ENCODE peak calls at places on chromosomes 4 and X, in nine cellular contexts. T is brain microvascular endothelial cell, E is fibroblast of pulmonary artery, I is GM10248, B is uterus, R is memory B cell, U is ecto neural progenitor cell, L is GDM1, C is AG04449. W is an unnamed sample.

GRCh38 chr4:98672583-98673281 is 14.3 kb upstream of the TSPAN5 start:
- DNase-seq in T (no peak), E (no peak), I (no peak), B (no peak), R (no peak), U (peak), L (no peak), C (no peak), W (no peak)

GRCh38 chr4:78512357-78512920 is 39.1 kb upstream of the ANXA3 start:
- DNase-seq in T (no peak), E (no peak), I (no peak), B (no peak), R (no peak), U (no peak), L (no peak), C (no peak), W (peak)

GRCh38 chr4:71266090-71266794 is 72.6 kb upstream of the SLC4A4 start:
- DNase-seq in T (peak), E (peak), I (peak), B (no peak), R (no peak), U (no peak), L (no peak), C (peak), W (peak)

GRCh38 chr4:164789047-164789446 is 35.1 kb downstream of the SMIM31 start:
- DNase-seq in T (no peak), E (no peak), I (no peak), B (no peak), R (no peak), U (no peak), L (no peak), C (no peak), W (no peak)

GRCh38 chrX:21725498-21725897 is 32.4 kb downstream of the SMPX start:
- DNase-seq in T (no peak), E (peak), I (no peak), B (no peak), R (no peak), U (no peak), L (no peak), C (no peak), W (no peak)

GRCh38 chr4:128349921-128350320 is 62.3 kb upstream of the PGRMC2 start:
- DNase-seq in T (peak), E (peak), I (no peak), B (no peak), R (no peak), U (no peak), L (no peak), C (peak), W (peak)

GRCh38 chr4:151302432-151302831 is 23.0 kb downstream of the SH3D19 start:
- DNase-seq in T (no peak), E (peak), I (no peak), B (no peak), R (no peak), U (no peak), L (no peak), C (no peak), W (no peak)

GRCh38 chrX:54808109-54808604 is 612 bp downstream of the MAGED2 start:
- DNase-seq in T (no peak), E (no peak), I (peak), B (peak), R (no peak), U (peak), L (no peak), C (no peak), W (peak)

GRCh38 chr4:20358110-20358509 is 106.4 kb downstream of the SLIT2 start:
- DNase-seq in T (no peak), E (no peak), I (no peak), B (no peak), R (no peak), U (no peak), L (no peak), C (no peak), W (no peak)

GRCh38 chrX:68807818-68808217 is 21.0 kb upstream of the EFNB1 start:
- DNase-seq in T (no peak), E (no peak), I (no peak), B (no peak), R (no peak), U (no peak), L (no peak), C (no peak), W (peak)

GRCh38 chr4:2273657-2274319 is 11.9 kb upstream of the MXD4 start:
- DNase-seq in T (no peak), E (no peak), I (no peak), B (no peak), R (no peak), U (no peak), L (no peak), C (no peak), W (no peak)

GRCh38 chr4:72743078-72743477 is 174.1 kb upstream of the ADAMTS3 start:
- DNase-seq in T (no peak), E (no peak), I (no peak), B (no peak), R (no peak), U (no peak), L (no peak), C (no peak), W (no peak)

GRCh38 chrX:47218280-47218919 is at the start of gene CDK16:
- DNase-seq in T (peak), E (peak), I (peak), B (peak), R (peak), U (peak), L (peak), C (no peak), W (peak)

GRCh38 chr4:22385615-22386014 is 130.3 kb downstream of the ADGRA3 start:
- DNase-seq in T (no peak), E (peak), I (no peak), B (no peak), R (no peak), U (no peak), L (no peak), C (no peak), W (peak)

GRCh38 chrX:93673056-93673868 is at the start of gene NAP1L3:
- DNase-seq in T (peak), E (peak), I (peak), B (peak), R (peak), U (peak), L (no peak), C (no peak), W (peak)

GRCh38 chr4:76354517-76355473 is 48.3 kb downstream of the STBD1 start:
- DNase-seq in T (no peak), E (peak), I (no peak), B (no peak), R (no peak), U (no peak), L (peak), C (no peak), W (no peak)

GRCh38 chrX:79366888-79367749 is at the start of gene ITM2A:
- DNase-seq in T (no peak), E (peak), I (peak), B (peak), R (peak), U (peak), L (peak), C (no peak), W (no peak)

GRCh38 chr4:75708218-75708691 is 16.1 kb upstream of the USO1 start:
- DNase-seq in T (no peak), E (no peak), I (peak), B (no peak), R (no peak), U (peak), L (peak), C (no peak), W (no peak)

GRCh38 chr4:35087216-35087615 is 1157.1 kb downstream of the ARAP2 start:
- DNase-seq in T (no peak), E (no peak), I (no peak), B (no peak), R (no peak), U (no peak), L (no peak), C (no peak), W (no peak)

GRCh38 chr4:71025654-71026053 is 32.2 kb downstream of the DCK start:
- DNase-seq in T (no peak), E (peak), I (no peak), B (no peak), R (no peak), U (no peak), L (no peak), C (no peak), W (no peak)

GRCh38 chr4:116005806-116006088 is 892.3 kb upstream of the NDST4 start:
- DNase-seq in T (no peak), E (no peak), I (no peak), B (no peak), R (no peak), U (no peak), L (no peak), C (no peak), W (peak)

GRCh38 chr4:44186096-44186849 is 262.3 kb downstream of the KCTD8 start:
- DNase-seq in T (no peak), E (no peak), I (no peak), B (no peak), R (no peak), U (no peak), L (no peak), C (no peak), W (no peak)

GRCh38 chr4:45275862-45276261 is 549.5 kb upstream of the GNPDA2 start:
- DNase-seq in T (no peak), E (no peak), I (no peak), B (no peak), R (no peak), U (no peak), L (no peak), C (no peak), W (no peak)

GRCh38 chr4:5660185-5660584 is 48.2 kb downstream of the EVC2 start:
- DNase-seq in T (no peak), E (peak), I (no peak), B (no peak), R (no peak), U (no peak), L (no peak), C (no peak), W (no peak)

GRCh38 chrX:65925592-65925991 is 114.3 kb downstream of the VSIG4 start:
- DNase-seq in T (no peak), E (no peak), I (no peak), B (no peak), R (no peak), U (no peak), L (no peak), C (no peak), W (no peak)

GRCh38 chrX:68930576-68931317 is 101.9 kb downstream of the EFNB1 start:
- DNase-seq in T (no peak), E (no peak), I (no peak), B (no peak), R (no peak), U (no peak), L (no peak), C (no peak), W (no peak)

GRCh38 chr4:8871417-8872401 is at the start of gene HMX1:
- DNase-seq in T (no peak), E (no peak), I (no peak), B (no peak), R (no peak), U (peak), L (no peak), C (no peak), W (peak)

GRCh38 chrX:49041683-49042529 is 1.3 kb downstream of the TFE3 start:
- DNase-seq in T (peak), E (peak), I (no peak), B (no peak), R (no peak), U (no peak), L (no peak), C (no peak), W (peak)

W was measured in adipocyte.